ENCODE peak calls at places on chromosomes 12 and 14, in seven cellular contexts. V is activated CD4-positive, CD25-positive, alpha-beta regulatory T cell; U is DMS153; T is NCI-H1694; N is SW480; I is germinal center; R is effector memory CD8-positive, alpha-beta T cell. L is an unnamed sample.

GRCh38 chr12:90043264-90043663 is 334.6 kb upstream of the ATP2B1 start:
- DNase-seq in V (no peak), U (no peak), T (no peak), N (no peak), I (no peak), R (no peak), L (peak; percentile 28)

GRCh38 chr12:120225200-120225558 is 24.3 kb upstream of the RPLP0 start:
- DNase-seq in V (no peak), U (no peak), T (no peak), N (no peak), I (no peak), R (no peak), L (no peak)

GRCh38 chr12:52020539-52021336 is 14.0 kb downstream of the TAMALIN start:
- DNase-seq in V (no peak), U (peak; percentile 25), T (peak; percentile 21), N (peak; percentile 54), I (peak; percentile 76), R (peak; percentile 44), L (peak; percentile 60)

GRCh38 chr14:92846162-92846897 is 52.2 kb downstream of the GOLGA5 start:
- DNase-seq in V (no peak), U (no peak), T (no peak), N (no peak), I (no peak), R (no peak), L (peak; percentile 77)

GRCh38 chr12:113065126-113066007 is 8.8 kb downstream of the DTX1 start:
- DNase-seq in V (no peak), U (peak; percentile 36), T (peak; percentile 21), N (no peak), I (peak; percentile 69), R (no peak), L (peak; percentile 33)

GRCh38 chr14:39140170-39140569 is 26.0 kb downstream of the GEMIN2 start:
- DNase-seq in V (no peak), U (no peak), T (no peak), N (no peak), I (no peak), R (no peak), L (no peak)

GRCh38 chr14:60637490-60638452 is 11.5 kb downstream of the SIX1 start:
- DNase-seq in V (no peak), U (peak; percentile 67), T (no peak), N (no peak), I (no peak), R (no peak), L (peak; percentile 44)

GRCh38 chr12:107328442-107329133 is 235.2 kb upstream of the CRY1 start:
- DNase-seq in V (no peak), U (no peak), T (no peak), N (peak; percentile 86), I (no peak), R (no peak), L (no peak)

GRCh38 chr12:625998-626397 is 37.2 kb downstream of the NINJ2 start:
- DNase-seq in V (no peak), U (no peak), T (no peak), N (no peak), I (no peak), R (no peak), L (no peak)

L was measured in AG08395.